ENCODE peak calls at places on chromosome 20, in six cellular contexts. L is HCT116, W is GM12878, K is H1, E is K562, Z is HepG2. C is an unnamed sample.

GRCh38 chr20:62751551-62752150 is 43.0 kb downstream of the NTSR1 start:
- DNase-seq in L (no peak), W (no peak), K (no peak), E (no peak), Z (no peak), C (no peak)

GRCh38 chr20:37852666-37853065 is 50.3 kb upstream of the VSTM2L start:
- DNase-seq in L (no peak), W (no peak), K (no peak), E (no peak), Z (no peak), C (no peak)

GRCh38 chr20:56273491-56273890 is 25.0 kb downstream of the MC3R start:
- DNase-seq in L (no peak), W (no peak), K (no peak), E (no peak), Z (no peak), C (no peak)

GRCh38 chr20:58682656-58683055 is 9.9 kb upstream of the NPEPL1 start:
- DNase-seq in L (no peak), W (no peak), K (no peak), E (no peak), Z (no peak), C (no peak)

GRCh38 chr20:47360207-47360488 is 3.6 kb upstream of the ZMYND8 start:
- DNase-seq in L (no peak), W (no peak), K (no peak), E (no peak), Z (peak), C (no peak)

GRCh38 chr20:37875776-37876175 is 27.2 kb upstream of the VSTM2L start:
- DNase-seq in L (no peak), W (no peak), K (no peak), E (no peak), Z (no peak), C (no peak)

GRCh38 chr20:7656662-7657061 is 283.6 kb downstream of the HAO1 start:
- DNase-seq in L (no peak), W (no peak), K (no peak), E (no peak), Z (no peak), C (peak)

GRCh38 chr20:41969656-41970055 is 351.5 kb upstream of the CHD6 start:
- DNase-seq in L (no peak), W (no peak), K (no peak), E (no peak), Z (no peak), C (no peak)

GRCh38 chr20:58965270-58966064 is 15.6 kb upstream of the NELFCD start:
- DNase-seq in L (no peak), W (no peak), K (no peak), E (no peak), Z (no peak), C (no peak)

GRCh38 chr20:12798286-12798685 is 210.5 kb upstream of the SPTLC3 start:
- DNase-seq in L (no peak), W (no peak), K (peak), E (no peak), Z (no peak), C (no peak)

GRCh38 chr20:5969348-5969935 is 19.0 kb downstream of the MCM8 start:
- DNase-seq in L (no peak), W (no peak), K (peak), E (no peak), Z (no peak), C (peak)

GRCh38 chr20:41173791-41174341 is 36.5 kb downstream of the PLCG1 start:
- DNase-seq in L (no peak), W (no peak), K (no peak), E (no peak), Z (no peak), C (no peak)

GRCh38 chr20:41701596-41702350 is 83.6 kb upstream of the CHD6 start:
- DNase-seq in L (no peak), W (no peak), K (no peak), E (no peak), Z (no peak), C (peak)

GRCh38 chr20:50645253-50646068 is 45.9 kb downstream of the RIPOR3 start:
- DNase-seq in L (peak), W (no peak), K (peak), E (no peak), Z (peak), C (peak)

GRCh38 chr20:1214838-1215261 is 11.0 kb upstream of the RAD21L1 start:
- DNase-seq in L (no peak), W (no peak), K (no peak), E (no peak), Z (no peak), C (no peak)

GRCh38 chr20:62382306-62383198 is 4.4 kb upstream of the RPS21 start:
- DNase-seq in L (peak), W (peak), K (peak), E (peak), Z (peak), C (peak)

GRCh38 chr20:51017313-51017712 is 5.6 kb downstream of the KCNG1 start:
- DNase-seq in L (no peak), W (no peak), K (no peak), E (no peak), Z (no peak), C (no peak)

GRCh38 chr20:40961686-40962640 is 66.7 kb upstream of the TOP1 start:
- DNase-seq in L (no peak), W (no peak), K (no peak), E (no peak), Z (no peak), C (no peak)

GRCh38 chr20:6489361-6490154 is 277.9 kb upstream of the BMP2 start:
- DNase-seq in L (no peak), W (no peak), K (no peak), E (no peak), Z (peak), C (no peak)

GRCh38 chr20:53023717-53024116 is 51.6 kb downstream of the TSHZ2 start:
- DNase-seq in L (no peak), W (no peak), K (no peak), E (no peak), Z (no peak), C (no peak)

GRCh38 chr20:12110274-12110673 is 192.6 kb downstream of the BTBD3 start:
- DNase-seq in L (no peak), W (no peak), K (no peak), E (no peak), Z (no peak), C (no peak)

GRCh38 chr20:50450961-50451752 is 59.0 kb upstream of the PTPN1 start:
- DNase-seq in L (no peak), W (peak), K (no peak), E (no peak), Z (peak), C (peak)

GRCh38 chr20:44457016-44457415 is 18.7 kb upstream of the TTPAL start:
- DNase-seq in L (no peak), W (no peak), K (no peak), E (peak), Z (no peak), C (no peak)

GRCh38 chr20:38242848-38243449 is 17.6 kb downstream of the KIAA1755 start:
- DNase-seq in L (peak), W (no peak), K (no peak), E (peak), Z (peak), C (peak)

GRCh38 chr20:39893013-39893685 is 795.9 kb downstream of the MAFB start:
- DNase-seq in L (no peak), W (no peak), K (no peak), E (no peak), Z (no peak), C (peak)

GRCh38 chr20:35009665-35010328 is 54.1 kb downstream of the MYH7B start:
- DNase-seq in L (no peak), W (no peak), K (no peak), E (no peak), Z (no peak), C (no peak)

GRCh38 chr20:13302647-13303425 is 81.8 kb downstream of the ISM1 start:
- DNase-seq in L (peak), W (no peak), K (no peak), E (no peak), Z (peak), C (no peak)

GRCh38 chr20:17227669-17228623 is 1.1 kb downstream of the PCSK2 start:
- DNase-seq in L (no peak), W (no peak), K (no peak), E (no peak), Z (no peak), C (no peak)

GRCh38 chr20:50588034-50588736 is 78.0 kb downstream of the PTPN1 start:
- DNase-seq in L (peak), W (no peak), K (no peak), E (peak), Z (peak), C (peak)

GRCh38 chr20:11766961-11767360 is 150.7 kb upstream of the BTBD3 start:
- DNase-seq in L (no peak), W (no peak), K (peak), E (no peak), Z (no peak), C (peak)

GRCh38 chr20:64093013-64093503 is 8.9 kb upstream of the LKAAEAR1 start:
- DNase-seq in L (no peak), W (no peak), K (no peak), E (no peak), Z (peak), C (no peak)

GRCh38 chr20:41308290-41308691 is 9.2 kb downstream of the ZHX3 start:
- DNase-seq in L (no peak), W (no peak), K (no peak), E (peak), Z (peak), C (no peak)

GRCh38 chr20:59955131-59955796 is 3.0 kb upstream of the CDH26 start:
- DNase-seq in L (peak), W (no peak), K (no peak), E (peak), Z (peak), C (no peak)

GRCh38 chr20:13006825-13007224 is 1.9 kb upstream of the SPTLC3 start:
- DNase-seq in L (no peak), W (no peak), K (no peak), E (no peak), Z (no peak), C (no peak)

GRCh38 chr20:38435555-38435939 is 419 bp upstream of the SNHG17 start:
- DNase-seq in L (no peak), W (no peak), K (no peak), E (no peak), Z (no peak), C (no peak)

DNA sequence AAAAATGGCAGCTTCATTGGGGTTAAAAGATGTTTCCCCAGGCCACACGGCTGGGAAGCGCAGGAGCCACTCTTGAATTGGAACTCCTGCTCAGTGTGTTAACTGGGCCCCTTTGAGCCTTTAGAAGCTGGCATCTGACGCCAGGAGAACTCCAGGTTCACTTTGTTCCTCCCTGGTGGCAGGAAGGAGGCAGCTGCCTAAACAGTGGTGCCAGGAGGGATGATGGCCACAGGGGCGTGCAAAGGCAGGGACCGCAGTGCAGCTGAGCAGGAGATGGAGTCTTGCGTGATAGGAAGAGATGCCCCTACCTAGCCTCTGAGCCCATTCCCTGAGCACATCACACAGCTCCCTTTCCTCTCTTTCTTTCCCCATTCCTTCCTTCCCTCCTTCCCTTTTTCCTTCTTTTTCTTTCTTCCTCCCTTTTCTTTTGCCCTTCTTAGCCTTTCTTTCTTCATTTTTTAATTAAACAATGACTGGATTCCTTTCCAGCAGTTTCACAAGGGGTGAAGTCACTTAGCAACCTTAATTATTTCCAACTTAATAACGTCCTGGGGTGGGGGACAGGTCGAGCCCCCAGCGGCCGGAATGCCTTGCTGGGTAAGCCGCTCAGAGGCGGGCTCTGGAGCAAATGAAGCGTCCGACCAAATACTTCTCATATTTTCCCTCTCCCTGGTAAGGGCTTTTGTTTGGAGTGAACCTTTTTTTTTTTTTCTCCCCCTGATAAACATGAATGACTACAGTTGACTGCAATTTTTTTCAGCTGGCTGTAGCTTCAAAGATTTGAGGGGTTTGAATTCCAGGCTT is 20.8 kb upstream of the BMP7 start:
- DNase-seq in L (no peak), W (no peak), K (no peak), E (no peak), Z (no peak), C (no peak)
- TF ChIP-seq ZNF274 in L (no peak), W (no peak), K (no peak), E (no peak), Z (no peak), C (no peak)

DNA sequence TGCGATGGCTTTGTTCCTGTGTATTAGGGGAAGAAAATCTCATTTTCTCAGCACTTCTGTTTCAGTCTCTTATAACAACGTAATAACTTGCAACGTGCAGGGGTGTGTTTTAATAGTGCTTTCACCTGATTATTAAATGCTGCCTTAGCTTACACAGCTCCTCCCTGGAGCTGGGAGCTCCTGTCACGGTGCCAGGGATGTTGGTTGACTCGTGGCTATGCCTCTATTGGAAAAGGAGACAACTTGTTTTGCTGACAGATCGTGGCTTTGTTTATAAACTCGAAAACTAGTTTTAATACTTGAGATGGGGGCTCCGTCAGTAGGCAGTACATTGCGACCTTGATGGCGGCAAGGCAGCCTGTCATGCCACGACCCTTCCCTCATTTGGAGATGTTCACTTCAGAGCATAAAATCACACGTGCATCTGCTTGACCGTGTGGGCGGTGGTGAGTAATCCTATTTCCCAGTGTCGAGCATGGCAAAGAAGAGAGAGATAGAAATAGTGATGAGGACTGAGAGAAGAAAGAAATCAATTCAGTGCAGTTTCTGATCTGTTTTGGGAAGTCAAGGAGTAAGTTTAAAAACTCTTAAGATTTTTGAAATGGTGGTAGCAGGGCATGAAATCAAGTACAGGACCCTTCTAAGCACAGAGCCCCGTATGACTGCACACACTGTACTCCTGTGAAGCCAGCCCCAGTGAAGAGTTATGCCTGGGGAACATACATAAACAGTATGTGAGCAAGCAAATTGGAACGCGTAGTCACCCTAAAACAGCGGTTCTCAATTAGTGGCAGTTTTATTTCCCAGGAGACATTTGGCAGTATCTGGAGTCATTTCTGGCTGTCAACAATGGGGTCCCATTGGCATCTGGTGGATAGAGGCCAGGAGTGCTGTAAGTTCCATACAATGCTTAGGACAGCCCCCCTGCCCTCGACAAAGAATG is 147.2 kb downstream of the DOK5 start:
- DNase-seq in L (no peak), W (no peak), K (no peak), E (no peak), Z (no peak), C (no peak)
- TF ChIP-seq ZNF274 in L (no peak), W (no peak), K (no peak), E (no peak), Z (no peak), C (no peak)

DNA sequence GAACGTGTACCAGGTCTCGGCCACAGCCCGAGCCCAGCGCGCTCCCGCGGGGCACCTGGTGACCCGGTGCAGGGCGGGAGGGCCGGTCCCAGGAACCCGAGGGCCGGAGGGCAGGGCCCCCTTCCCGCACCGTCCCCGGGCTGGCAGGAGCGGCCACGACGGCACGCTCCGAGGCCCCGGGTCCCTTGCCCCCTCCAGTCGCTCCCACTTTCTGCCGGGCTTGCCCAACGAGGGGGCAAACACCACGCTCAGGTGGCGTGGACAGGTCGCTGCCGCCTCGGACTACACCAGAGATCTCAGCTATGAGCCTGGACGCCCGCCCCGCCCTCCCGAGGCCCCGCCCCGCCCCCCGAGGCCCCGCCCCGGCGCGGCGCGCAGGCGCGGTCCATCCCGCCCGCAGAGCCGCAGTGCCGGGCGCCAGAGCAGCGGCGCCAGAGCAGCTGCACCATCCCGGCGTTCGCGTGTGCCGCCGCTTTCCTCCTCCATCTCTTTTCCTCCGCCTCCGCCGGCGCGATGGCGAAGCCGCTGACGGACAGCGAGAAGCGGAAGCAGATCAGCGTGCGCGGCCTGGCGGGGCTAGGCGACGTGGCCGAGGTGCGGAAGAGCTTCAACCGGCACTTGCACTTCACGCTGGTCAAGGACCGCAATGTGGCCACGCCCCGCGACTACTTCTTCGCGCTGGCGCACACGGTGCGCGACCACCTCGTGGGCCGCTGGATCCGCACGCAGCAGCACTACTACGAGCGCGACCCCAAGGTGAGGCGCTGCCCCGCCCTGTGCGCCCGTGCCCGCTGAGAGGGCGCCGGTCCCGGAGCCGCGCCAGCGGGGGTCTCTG is at the start of gene PYGB:
- DNase-seq in L (peak), W (peak), K (peak), E (peak), Z (peak), C (peak)
- TF ChIP-seq ZNF274 in L (no peak), W (no peak), K (no peak), E (no peak), Z (peak), C (no peak)

GRCh38 chr20:32959351-32960221 is 44.6 kb downstream of the SUN5 start:
- DNase-seq in L (no peak), W (no peak), K (no peak), E (peak), Z (no peak), C (no peak)
- TF ChIP-seq ZNF274 in L (no peak), W (no peak), K (no peak), E (no peak), Z (no peak), C (no peak)

DNA sequence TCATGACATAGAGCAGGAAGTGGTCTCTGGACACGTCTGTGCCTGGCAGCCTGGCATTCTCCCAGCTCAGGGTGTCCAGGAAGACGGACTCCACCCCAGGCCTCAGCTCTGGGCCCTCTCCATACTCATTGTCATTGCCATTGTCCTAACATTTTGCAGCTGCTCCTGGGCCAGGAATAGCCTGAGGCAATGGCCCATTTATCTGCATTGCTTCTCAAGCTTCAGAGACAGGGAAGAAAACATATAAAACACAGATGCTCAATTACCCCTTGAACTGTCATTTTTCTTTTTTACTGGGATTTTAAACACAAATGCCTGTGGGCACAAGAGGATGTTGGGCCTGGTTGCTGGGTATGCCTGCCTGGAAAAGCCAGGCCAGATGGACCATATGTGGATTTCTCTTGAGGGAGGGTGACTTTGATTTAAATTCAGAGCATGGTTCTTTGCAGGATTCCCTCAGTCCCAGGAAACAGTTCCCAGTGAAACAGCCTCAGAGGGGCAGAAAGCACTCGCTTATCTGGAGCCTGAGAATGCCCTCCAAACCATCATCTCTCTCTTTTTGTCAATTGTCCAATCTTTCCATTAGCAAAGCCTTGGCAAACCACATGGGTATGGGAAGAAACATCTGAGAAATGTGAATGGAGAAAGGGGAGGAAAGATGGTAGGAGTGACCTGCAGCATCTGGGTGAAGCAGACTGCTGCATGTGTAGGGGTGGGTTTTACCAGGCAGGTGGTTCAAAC is 17.8 kb downstream of the LAMP5 start:
- DNase-seq in L (no peak), W (no peak), K (no peak), E (no peak), Z (no peak), C (no peak)
- TF ChIP-seq ZNF274 in L (no peak), W (no peak), K (no peak), E (no peak), Z (no peak), C (no peak)

GRCh38 chr20:10519361-10520048 is 84.4 kb downstream of the SLX4IP start:
- DNase-seq in L (no peak), W (peak), K (no peak), E (no peak), Z (no peak), C (no peak)
- TF ChIP-seq ZNF274 in L (no peak), W (no peak), K (no peak), E (no peak), Z (no peak), C (no peak)

C was measured in NT2/D1.